ENCODE peak calls at places on chromosomes 1 and 21, in ten cellular contexts. S is dorsolateral prefrontal cortex; E is adrenal gland; Z is MCF 10A; R is A549; O is stimulated activated CD8-positive, alpha-beta memory T cell treated with anti-CD3 and anti-CD28 coated beads, Interleukin-2, amount 100 ng/mL, for 1 hour; B is aorta; C is EL; M is SK-MEL-5; Y is Right ventricle myocardium superior. G is an unnamed sample.

GRCh38 chr1:24696033-24696755 is 49.1 kb upstream of the CLIC4 start:
- DNase-seq in O (no peak), C (no peak), B (no peak), Y (no peak), S (no peak), R (no peak), Z (no peak), E (no peak), M (no peak), G (no peak)

GRCh38 chr1:25476186-25477097 is 45.7 kb downstream of the MACO1 start:
- DNase-seq in S (no peak), Z (peak; percentile 5), Y (no peak), M (no peak), O (no peak), C (no peak), E (no peak), B (no peak), R (no peak), G (no peak)

GRCh38 chr1:3111616-3112021 is 42.6 kb downstream of the PRDM16 start:
- DNase-seq in Z (no peak), E (no peak), S (no peak), M (no peak), O (no peak), B (no peak), C (no peak), Y (no peak), R (no peak), G (no peak)

GRCh38 chr1:108072294-108072693 is 107.3 kb upstream of the VAV3 start:
- DNase-seq in Z (no peak), R (no peak), Y (no peak), M (no peak), C (no peak), O (no peak), E (no peak), S (no peak), B (no peak), G (no peak)

GRCh38 chr1:150574260-150575071 is 4.9 kb downstream of the MCL1 start:
- DNase-seq in S (no peak), R (no peak), Z (peak; percentile 42), O (no peak), C (peak; percentile 38), M (no peak), E (no peak), B (no peak), Y (no peak), G (no peak)

GRCh38 chr21:14078746-14079375 is 131.9 kb downstream of the LIPI start:
- DNase-seq in R (no peak), O (no peak), M (no peak), S (no peak), Z (no peak), C (no peak), Y (no peak), E (no peak), B (no peak), G (no peak)

GRCh38 chr21:34702341-34702807 is 33.6 kb downstream of the CLIC6 start:
- DNase-seq in E (no peak), Y (no peak), M (no peak), R (no peak), O (no peak), C (peak; percentile 99), Z (peak; percentile 88), S (no peak), B (peak; percentile 77), G (peak; percentile 48)

GRCh38 chr1:172532700-172533510 is at the start of gene SUCO:
- DNase-seq in R (peak; percentile 99), Y (peak; percentile 100), E (peak; percentile 100), O (peak; percentile 100), M (peak; percentile 98), C (peak; percentile 99), S (peak; percentile 99), Z (peak; percentile 100), B (peak; percentile 100), G (peak; percentile 99)

GRCh38 chr1:53088616-53089300 is 26.7 kb downstream of the PODN start:
- DNase-seq in B (no peak), O (no peak), Z (no peak), C (no peak), E (no peak), Y (no peak), R (no peak), S (no peak), M (no peak), G (no peak)